ENCODE peak calls at places on chromosomes 13 and 19, in six cellular contexts. P, F, Y, N, W and O are unnamed samples. For H3K9me3, the result is how much of the 10 kb centered on the place peaks cover.

GRCh38 chr13:41944229-41944628 is 16.7 kb downstream of the VWA8 start:
- DNase-seq in F (no peak), W (no peak), P (no peak), Y (no peak), N (peak), O (no peak)

GRCh38 chr13:51646041-51646670 is 61.9 kb downstream of the WDFY2 start:
- DNase-seq in P (no peak), W (no peak), F (no peak), Y (no peak), N (no peak), O (no peak)

GRCh38 chr19:10217085-10217484 is 14.0 kb downstream of the S1PR2 start:
- DNase-seq in W (no peak), P (no peak), N (no peak), F (no peak), Y (no peak), O (no peak)

GRCh38 chr19:795691-796581 is 1.3 kb upstream of the PTBP1 start:
- DNase-seq in P (no peak), N (no peak), Y (no peak), W (no peak), F (no peak), O (peak)

GRCh38 chr19:9834302-9834725 is 804 bp upstream of the PIN1 start:
- DNase-seq in N (no peak), F (no peak), Y (no peak), P (no peak), W (no peak), O (no peak)

GRCh38 chr19:38079926-38080380 is 144.1 kb downstream of the DPF1 start:
- DNase-seq in P (peak), N (peak), F (no peak), Y (peak), W (peak), O (no peak)

GRCh38 chr19:39828015-39828633 is 5.8 kb downstream of the DYRK1B start:
- DNase-seq in Y (no peak), P (no peak), W (no peak), F (no peak), N (no peak), O (no peak)

GRCh38 chr19:45087531-45087930 is 5.4 kb upstream of the PPP1R37 start:
- DNase-seq in Y (no peak), N (no peak), P (no peak), F (no peak), W (no peak), O (no peak)

GRCh38 chr13:101487046-101487830 is 34.8 kb downstream of the ITGBL1 start:
- DNase-seq in P (no peak), F (no peak), N (no peak), W (no peak), Y (no peak), O (no peak)

GRCh38 chr19:823565-824121 is 1.9 kb upstream of the PLPPR3 start:
- DNase-seq in W (no peak), N (no peak), P (no peak), Y (no peak), F (peak), O (no peak)

GRCh38 chr19:39160523-39160861 is 34.9 kb downstream of the PAK4 start:
- DNase-seq in Y (no peak), N (peak), W (peak), F (no peak), P (peak), O (no peak)

GRCh38 chr19:17385878-17386611 is 8.0 kb downstream of the CCDC194 start:
- DNase-seq in Y (no peak), W (peak), P (peak), N (peak), F (peak), O (peak)

GRCh38 chr19:55303477-55303876 is 19.7 kb downstream of the BRSK1 start:
- DNase-seq in F (no peak), W (no peak), Y (no peak), P (no peak), N (no peak), O (no peak)

GRCh38 chr19:55304279-55304978 is 20.6 kb downstream of the BRSK1 start:
- DNase-seq in Y (no peak), N (no peak), W (peak), P (peak), F (peak), O (no peak)

GRCh38 chr19:55299991-55300390 is 16.2 kb downstream of the BRSK1 start:
- DNase-seq in W (no peak), Y (no peak), P (no peak), N (no peak), F (no peak), O (no peak)

GRCh38 chr19:55300821-55301458 is 17.1 kb downstream of the BRSK1 start:
- DNase-seq in N (no peak), W (no peak), F (no peak), Y (no peak), P (no peak), O (no peak)

GRCh38 chr19:55301459-55302331 is 17.9 kb downstream of the BRSK1 start:
- DNase-seq in N (peak), F (peak), P (peak), Y (peak), W (peak), O (peak)
- H3K9ac ChIP-seq in N (peak), F (peak), P (peak), Y (peak), W (peak), O (no peak)

GRCh38 chr19:57008432-57008831 is 111.4 kb upstream of the USP29 start:
- DNase-seq in P (no peak), N (no peak), Y (no peak), F (no peak), W (no peak), O (no peak)
- H3K9me3 ChIP-seq in P (under half), N (under half), Y (under half), F (under half), W (under half), O (under half)

GRCh38 chr19:11478167-11479089 is 2.4 kb downstream of the ELAVL3 start:
- DNase-seq in Y (no peak), P (no peak), W (no peak), N (no peak), F (peak), O (no peak)
- H3K9ac ChIP-seq in Y (no peak), P (no peak), W (no peak), N (no peak), F (no peak), O (no peak)

GRCh38 chr13:79353698-79354097 is 52.4 kb downstream of the RBM26 start:
- DNase-seq in F (no peak), N (no peak), P (no peak), W (no peak), Y (no peak), O (no peak)

GRCh38 chr13:79354285-79354684 is 51.8 kb downstream of the RBM26 start:
- DNase-seq in Y (no peak), F (no peak), P (no peak), N (no peak), W (no peak), O (no peak)

GRCh38 chr13:79352107-79352506 is 53.9 kb downstream of the RBM26 start:
- DNase-seq in N (peak), W (no peak), F (no peak), Y (no peak), P (no peak), O (no peak)

GRCh38 chr13:79346300-79346914 is 59.6 kb downstream of the RBM26 start:
- DNase-seq in W (no peak), Y (no peak), N (no peak), F (no peak), P (no peak), O (no peak)

GRCh38 chr13:79349011-79349410 is 57.0 kb downstream of the RBM26 start:
- DNase-seq in N (no peak), Y (no peak), W (peak), F (no peak), P (no peak), O (no peak)
- H3K9me3 ChIP-seq in N (under half), Y (under half), W (under half), F (under half), P (under half), O (under half)

DNA sequence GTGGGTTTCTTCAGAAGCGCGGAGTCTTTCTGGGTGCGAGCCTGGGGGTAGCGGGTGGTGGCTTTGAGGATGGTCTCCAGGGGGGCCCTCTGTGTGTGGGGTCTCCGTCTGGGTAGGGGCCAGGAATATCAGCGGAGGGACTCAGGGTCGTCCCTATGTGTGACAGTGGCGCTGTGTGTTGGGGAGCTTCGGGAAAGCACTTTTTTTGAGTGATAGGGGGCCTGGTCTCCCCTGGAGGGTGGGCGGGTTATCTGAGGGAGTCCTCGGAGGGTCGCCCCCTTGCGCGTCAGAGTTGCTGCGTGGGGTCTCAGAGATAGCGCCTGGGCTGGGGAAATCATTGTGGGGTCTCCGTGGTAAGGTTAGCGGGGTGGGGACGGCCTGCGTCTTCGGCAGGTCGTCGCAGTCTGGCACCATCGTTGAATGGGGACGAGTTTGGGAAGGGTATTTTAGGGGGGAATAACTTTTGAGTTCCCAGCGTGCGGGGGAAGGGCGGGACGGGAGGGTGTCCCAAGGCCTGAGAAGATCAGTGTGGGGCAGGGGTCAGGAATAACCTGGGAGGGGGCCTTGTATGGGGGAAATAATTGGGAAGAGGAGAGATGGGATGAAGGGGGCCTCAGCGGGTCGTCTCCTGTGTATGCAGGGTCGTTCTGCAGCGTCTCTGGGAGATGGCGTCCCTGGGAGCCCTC is 851 bp downstream of the IER2 start:
- DNase-seq in P (no peak), Y (no peak), N (peak), F (peak), W (no peak), O (no peak)
- H3K9ac ChIP-seq in P (peak), Y (peak), N (peak), F (peak), W (peak), O (peak)

DNA sequence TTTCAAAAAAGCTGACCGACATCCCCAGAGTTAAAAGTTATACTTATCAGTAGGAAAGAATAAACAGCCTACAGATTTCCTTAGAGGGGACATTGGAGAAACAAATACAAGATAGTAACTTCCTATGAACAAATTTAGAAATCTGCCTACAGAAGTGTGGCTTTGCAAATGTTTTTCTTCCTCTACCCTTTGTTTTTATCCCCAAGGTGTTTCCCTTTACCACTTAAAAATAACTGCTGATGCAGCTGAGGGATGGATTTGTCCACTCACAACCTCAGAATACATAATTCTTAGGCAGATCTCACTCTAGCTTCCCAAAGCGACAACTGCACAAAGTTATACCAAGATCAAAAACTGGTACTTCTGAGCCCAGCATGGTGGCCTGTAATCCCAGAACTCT is 20.9 kb downstream of the MED4 start:
- DNase-seq in P (no peak), Y (no peak), F (no peak), N (no peak), W (no peak), O (no peak)
- H3K9me3 ChIP-seq in P (under half), Y (under half), F (under half), N (under half), W (under half), O (under half)

GRCh38 chr19:48113190-48113917 is 2.7 kb upstream of the PLA2G4C start:
- DNase-seq in F (no peak), Y (no peak), P (no peak), W (no peak), N (no peak), O (no peak)

GRCh38 chr19:48110350-48110966 is at the start of gene PLA2G4C:
- DNase-seq in N (peak), Y (peak), W (peak), P (peak), F (peak), O (peak)

GRCh38 chr19:48108997-48109782 is 1.4 kb downstream of the PLA2G4C start:
- DNase-seq in N (no peak), F (no peak), W (no peak), Y (no peak), P (no peak), O (no peak)

GRCh38 chr19:48111280-48111679 is 663 bp upstream of the PLA2G4C start:
- DNase-seq in W (no peak), N (no peak), F (no peak), Y (no peak), P (no peak), O (no peak)
- H3K9ac ChIP-seq in W (no peak), N (peak), F (no peak), Y (no peak), P (no peak), O (no peak)